ENCODE peak calls at places on chromosomes 3 and 15, in seven cellular contexts. J is upper lobe of left lung, E is HepG2, L is astrocyte of the spinal cord, X is cardiac muscle cell, Q is GM12865, B is neural progenitor cell. Z is an unnamed sample.

GRCh38 chr3:10709110-10709781 is 106.8 kb upstream of the SLC6A11 start:
- DNase-seq in Q (no peak), E (no peak), B (peak), X (no peak), L (no peak), J (no peak), Z (no peak)

GRCh38 chr3:5787863-5788488 is 600.5 kb downstream of the EDEM1 start:
- DNase-seq in E (no peak), L (peak), B (peak), Q (peak), X (peak), J (no peak), Z (no peak)

GRCh38 chr3:4720316-4721075 is 227.3 kb downstream of the ITPR1 start:
- DNase-seq in B (peak), L (peak), J (peak), X (peak), Q (peak), E (peak), Z (peak)

GRCh38 chr3:11434017-11434526 is 161.9 kb downstream of the ATG7 start:
- DNase-seq in E (no peak), B (no peak), L (peak), Q (no peak), J (peak), X (peak), Z (peak)

GRCh38 chr15:98906712-98907083 is 100.9 kb downstream of the PGPEP1L start:
- DNase-seq in J (peak), Q (no peak), L (no peak), X (peak), E (no peak), B (no peak), Z (no peak)

GRCh38 chr3:151890721-151891141 is 17.3 kb downstream of the SUCNR1 start:
- DNase-seq in Q (peak), E (no peak), B (no peak), X (no peak), J (no peak), L (no peak), Z (peak)

GRCh38 chr15:38042707-38043445 is 108.4 kb downstream of the TMCO5A start:
- DNase-seq in J (peak), E (no peak), L (no peak), X (no peak), Q (no peak), B (no peak), Z (peak)

GRCh38 chr3:21524113-21524512 is 226.9 kb downstream of the ZNF385D start:
- DNase-seq in E (no peak), X (no peak), L (peak), Q (no peak), B (no peak), J (no peak), Z (peak)

GRCh38 chr3:21158801-21159564 is 592.0 kb downstream of the ZNF385D start:
- DNase-seq in E (no peak), L (peak), X (no peak), J (no peak), B (no peak), Q (no peak), Z (peak)

GRCh38 chr3:42772670-42773408 is at the start of gene CCDC13:
- DNase-seq in Q (peak), B (peak), X (peak), L (peak), E (no peak), J (peak), Z (peak)

GRCh38 chr3:61629442-61629841 is 68.1 kb downstream of the PTPRG start:
- DNase-seq in B (no peak), J (no peak), L (no peak), E (no peak), Q (no peak), X (no peak), Z (no peak)

GRCh38 chr3:12766541-12766940 is 7.5 kb upstream of the TMEM40 start:
- DNase-seq in B (no peak), J (no peak), Q (no peak), X (no peak), L (no peak), E (peak), Z (no peak)

GRCh38 chr3:39473452-39474125 is 6.1 kb downstream of the MOBP start:
- DNase-seq in B (no peak), Q (no peak), E (no peak), J (no peak), L (no peak), X (no peak), Z (no peak)

GRCh38 chr3:39478226-39478625 is 10.7 kb downstream of the MOBP start:
- DNase-seq in B (no peak), L (no peak), J (no peak), X (no peak), E (no peak), Q (no peak), Z (no peak)

GRCh38 chr3:39471652-39472051 is 4.2 kb downstream of the MOBP start:
- DNase-seq in Q (no peak), L (no peak), J (no peak), X (no peak), E (no peak), B (no peak), Z (no peak)

GRCh38 chr3:39476783-39477182 is 9.3 kb downstream of the MOBP start:
- DNase-seq in L (no peak), B (no peak), E (no peak), J (no peak), X (no peak), Q (no peak), Z (no peak)

GRCh38 chr3:39474126-39474515 is 6.6 kb downstream of the MOBP start:
- DNase-seq in E (no peak), Q (no peak), J (no peak), X (no peak), L (no peak), B (no peak), Z (no peak)
- H3K4me3 ChIP-seq in E (no peak), Q (no peak), J (no peak), X (no peak), L (no peak), B (no peak), Z (no peak)

GRCh38 chr3:100106094-100106493 is 8.2 kb downstream of the FILIP1L start:
- DNase-seq in J (no peak), X (no peak), B (no peak), E (no peak), L (no peak), Q (peak), Z (no peak)

GRCh38 chr3:100106531-100107155 is 7.7 kb downstream of the FILIP1L start:
- DNase-seq in L (peak), Q (peak), E (no peak), B (no peak), X (no peak), J (no peak), Z (peak)

GRCh38 chr3:100110101-100110500 is 4.2 kb downstream of the FILIP1L start:
- DNase-seq in L (no peak), Q (no peak), E (no peak), B (no peak), X (no peak), J (no peak), Z (no peak)

GRCh38 chr3:100107227-100107626 is 7.1 kb downstream of the FILIP1L start:
- DNase-seq in L (peak), E (no peak), J (no peak), X (no peak), Q (no peak), B (no peak), Z (peak)

GRCh38 chr3:100108464-100109079 is 5.7 kb downstream of the FILIP1L start:
- DNase-seq in Q (no peak), E (peak), B (no peak), L (no peak), X (no peak), J (no peak), Z (no peak)
- H3K4me3 ChIP-seq in Q (no peak), E (no peak), B (no peak), L (no peak), X (no peak), J (no peak), Z (no peak)

GRCh38 chr3:128492353-128493220 is at the start of gene GATA2:
- DNase-seq in B (peak), Q (no peak), L (no peak), E (no peak), X (peak), J (peak), Z (peak)
- H3K4me3 ChIP-seq in B (peak), Q (no peak), L (no peak), E (peak), X (peak), J (peak), Z (peak)

GRCh38 chr15:96369351-96369750 is 38.9 kb downstream of the NR2F2 start:
- DNase-seq in J (no peak), B (no peak), X (no peak), E (no peak), L (no peak), Q (no peak), Z (no peak)

GRCh38 chr15:96366526-96366877 is 36.0 kb downstream of the NR2F2 start:
- DNase-seq in X (no peak), J (no peak), B (peak), Q (no peak), L (no peak), E (no peak), Z (no peak)

GRCh38 chr15:96369825-96370621 is 39.5 kb downstream of the NR2F2 start:
- DNase-seq in B (peak), X (no peak), L (no peak), J (no peak), E (no peak), Q (no peak), Z (no peak)

GRCh38 chr15:96365781-96366525 is 35.5 kb downstream of the NR2F2 start:
- DNase-seq in Q (no peak), J (no peak), B (peak), X (no peak), E (no peak), L (no peak), Z (no peak)

GRCh38 chr15:96367436-96368200 is 37.1 kb downstream of the NR2F2 start:
- DNase-seq in B (peak), J (no peak), X (no peak), L (no peak), Q (no peak), E (no peak), Z (no peak)
- H3K4me3 ChIP-seq in B (peak), J (no peak), X (no peak), L (no peak), Q (no peak), E (no peak), Z (no peak)

GRCh38 chr3:53843195-53844177 is 2.7 kb downstream of the CHDH start:
- DNase-seq in X (no peak), Q (peak), B (no peak), L (no peak), J (no peak), E (no peak), Z (no peak)
- H3K4me3 ChIP-seq in X (no peak), Q (peak), B (no peak), L (no peak), J (no peak), E (peak), Z (no peak)

Z was measured in fibroblast of villous mesenchyme.